ENCODE peak calls at places on chromosomes 1 and 21, in ten cellular contexts. V is esophagus squamous epithelium, R is stomach, Y is brain microvascular endothelial cell, I is cardiac muscle cell, N is IMR-90, K is PC-9, B is endodermal cell, Z is psoas muscle, D is foreskin fibroblast. L is an unnamed sample.

GRCh38 chr1:33257759-33258712 is 1.7 kb downstream of the ZNF362 start:
- DNase-seq in V (no peak), R (peak), Y (no peak), I (peak), N (peak), K (no peak), B (no peak), Z (no peak), D (no peak), L (no peak)

GRCh38 chr21:37207441-37208009 is 59.6 kb downstream of the VPS26C start:
- DNase-seq in V (no peak), R (no peak), Y (no peak), I (peak), N (no peak), K (peak), B (no peak), Z (peak), D (peak), L (no peak)

GRCh38 chr1:218620956-218621355 is 275.8 kb downstream of the TGFB2 start:
- DNase-seq in V (no peak), R (no peak), Y (peak), I (no peak), N (peak), K (no peak), B (no peak), Z (no peak), D (no peak), L (peak)

GRCh38 chr1:1942753-1943656 is 23.9 kb upstream of the TMEM52 start:
- DNase-seq in V (no peak), R (no peak), Y (no peak), I (no peak), N (no peak), K (no peak), B (no peak), Z (peak), D (no peak), L (no peak)

GRCh38 chr1:245932302-245932972 is 574.6 kb downstream of the SMYD3 start:
- DNase-seq in V (no peak), R (no peak), Y (no peak), I (no peak), N (no peak), K (no peak), B (no peak), Z (no peak), D (no peak), L (no peak)

GRCh38 chr1:225700164-225700740 is 47.3 kb upstream of the ENAH start:
- DNase-seq in V (no peak), R (no peak), Y (peak), I (no peak), N (peak), K (peak), B (no peak), Z (no peak), D (peak), L (peak)

GRCh38 chr21:34545079-34545884 is 33.3 kb upstream of the KCNE1 start:
- DNase-seq in V (no peak), R (no peak), Y (no peak), I (peak), N (peak), K (peak), B (peak), Z (no peak), D (peak), L (peak)

GRCh38 chr1:162003061-162003824 is 20.4 kb downstream of the OLFML2B start:
- DNase-seq in V (no peak), R (no peak), Y (peak), I (no peak), N (peak), K (no peak), B (peak), Z (peak), D (peak), L (peak)

GRCh38 chr1:92016720-92017316 is 13.0 kb upstream of the EPHX4 start:
- DNase-seq in V (no peak), R (no peak), Y (no peak), I (no peak), N (no peak), K (no peak), B (no peak), Z (no peak), D (no peak), L (no peak)

GRCh38 chr1:99766378-99766800 is at the start of gene FRRS1:
- DNase-seq in V (no peak), R (peak), Y (peak), I (peak), N (peak), K (peak), B (peak), Z (peak), D (peak), L (peak)

GRCh38 chr1:231660198-231660597 is 33.6 kb downstream of the DISC1 start:
- DNase-seq in V (no peak), R (no peak), Y (no peak), I (no peak), N (no peak), K (no peak), B (no peak), Z (no peak), D (no peak), L (no peak)

GRCh38 chr1:67372136-67372535 is 58.1 kb downstream of the SERBP1 start:
- DNase-seq in V (no peak), R (no peak), Y (no peak), I (no peak), N (peak), K (no peak), B (no peak), Z (no peak), D (no peak), L (peak)

GRCh38 chr1:77281491-77282186 is at the start of gene AK5:
- DNase-seq in V (no peak), R (peak), Y (no peak), I (peak), N (peak), K (peak), B (no peak), Z (peak), D (peak), L (peak)

GRCh38 chr1:85544689-85545203 is 35.8 kb upstream of the CCN1 start:
- DNase-seq in V (no peak), R (peak), Y (peak), I (peak), N (peak), K (peak), B (no peak), Z (no peak), D (peak), L (peak)

GRCh38 chr1:110631836-110632620 is 25.9 kb upstream of the KCNA2 start:
- DNase-seq in V (no peak), R (no peak), Y (no peak), I (no peak), N (no peak), K (no peak), B (peak), Z (no peak), D (no peak), L (no peak)

GRCh38 chr1:24186993-24187790 is at the start of gene IFNLR1:
- DNase-seq in V (no peak), R (peak), Y (no peak), I (peak), N (no peak), K (peak), B (peak), Z (peak), D (no peak), L (no peak)
- TF ChIP-seq CTCF in V (no peak), R (no peak), Y (no peak), I (no peak), N (no peak), K (no peak), B (no peak), Z (no peak), D (no peak), L (no peak)

DNA sequence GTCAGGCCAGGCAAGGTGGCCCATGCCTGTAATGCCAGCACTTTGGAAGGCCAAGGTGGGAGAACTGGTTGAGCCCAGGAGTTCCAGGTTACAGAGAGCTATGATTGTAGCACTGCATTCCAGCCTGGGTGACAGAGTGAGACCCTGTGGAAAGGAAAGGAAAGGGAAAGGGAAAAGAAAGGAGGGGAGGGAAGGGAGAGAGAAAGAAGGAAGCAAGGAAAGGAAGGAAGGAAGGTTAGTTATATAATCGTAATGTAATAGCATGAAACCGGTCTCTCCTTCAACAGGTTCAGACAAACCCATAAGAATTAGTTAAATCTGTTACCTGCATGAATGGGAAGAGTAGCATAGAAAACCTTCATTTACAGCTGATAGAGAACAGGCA is 1.2 kb upstream of the PAQR7 start:
- DNase-seq in V (no peak), R (no peak), Y (no peak), I (no peak), N (no peak), K (no peak), B (no peak), Z (peak), D (no peak), L (no peak)
- H3K4me3 ChIP-seq in V (no peak), R (no peak), Y (no peak), I (no peak), N (no peak), K (no peak), B (no peak), Z (no peak), D (no peak), L (no peak)

GRCh38 chr1:46747683-46748288 is 28.9 kb upstream of the EFCAB14 start:
- DNase-seq in V (no peak), R (peak), Y (peak), I (peak), N (peak), K (peak), B (peak), Z (no peak), D (peak), L (peak)
- TF ChIP-seq CTCF in V (peak), R (peak), Y (peak), I (peak), N (peak), K (peak), B (peak), Z (peak), D (peak), L (peak)

GRCh38 chr21:41953249-41953830 is 478 bp downstream of the C2CD2 start:
- DNase-seq in V (no peak), R (peak), Y (no peak), I (peak), N (no peak), K (no peak), B (peak), Z (peak), D (no peak), L (no peak)
- H3K4me3 ChIP-seq in V (peak), R (peak), Y (peak), I (peak), N (peak), K (peak), B (peak), Z (peak), D (peak), L (peak)

GRCh38 chr1:56189946-56190920 is 389.1 kb downstream of the PLPP3 start:
- DNase-seq in V (no peak), R (no peak), Y (no peak), I (peak), N (no peak), K (no peak), B (peak), Z (no peak), D (no peak), L (no peak)
- TF ChIP-seq CTCF in V (no peak), R (no peak), Y (peak), I (peak), N (peak), K (no peak), B (peak), Z (peak), D (no peak), L (peak)